ENCODE peak calls at places on chromosome 20, in nine cellular contexts. R is ascending aorta; Q is OCI-LY7; Y is A673; M is GM23338; P is CD4-positive, CD25-positive, alpha-beta regulatory T cell; G is lung; D is fibroblast of lung; B is osteoblast. E is an unnamed sample.

GRCh38 chr20:56957737-56958553 is 308.5 kb downstream of the BMP7 start:
- DNase-seq in R (no peak), Q (no peak), Y (peak; percentile 64), M (peak; percentile 60), P (no peak), G (no peak), D (peak; percentile 31), B (no peak), E (no peak)

GRCh38 chr20:472889-473292 is 10.6 kb upstream of the TBC1D20 start:
- DNase-seq in R (no peak), Q (no peak), Y (no peak), M (no peak), P (no peak), G (no peak), D (no peak), B (no peak), E (no peak)

GRCh38 chr20:10771435-10772140 is 97.8 kb upstream of the JAG1 start:
- DNase-seq in R (no peak), Q (no peak), Y (no peak), M (no peak), P (no peak), G (no peak), D (peak; percentile 56), B (no peak), E (no peak)

GRCh38 chr20:19815553-19815991 is 57.5 kb downstream of the RIN2 start:
- DNase-seq in R (peak; percentile 81), Q (peak; percentile 41), Y (peak; percentile 82), M (peak; percentile 10), P (no peak), G (no peak), D (peak; percentile 99), B (peak; percentile 89), E (no peak)

GRCh38 chr20:23126281-23127061 is 40.3 kb upstream of the CD93 start:
- DNase-seq in R (no peak), Q (no peak), Y (no peak), M (no peak), P (no peak), G (no peak), D (no peak), B (no peak), E (no peak)

GRCh38 chr20:651713-652610 is 1.0 kb downstream of the SRXN1 start:
- DNase-seq in R (no peak), Q (peak; percentile 33), Y (no peak), M (no peak), P (no peak), G (no peak), D (no peak), B (peak; percentile 89), E (no peak)

GRCh38 chr20:51900443-51900842 is 98.1 kb upstream of the SALL4 start:
- DNase-seq in R (no peak), Q (no peak), Y (no peak), M (no peak), P (no peak), G (no peak), D (no peak), B (no peak), E (no peak)

GRCh38 chr20:24933266-24933908 is 15.7 kb upstream of the CST7 start:
- DNase-seq in R (no peak), Q (no peak), Y (no peak), M (no peak), P (no peak), G (no peak), D (no peak), B (no peak), E (no peak)

GRCh38 chr20:53382263-53382844 is 211.3 kb downstream of the ZNF217 start:
- DNase-seq in R (no peak), Q (no peak), Y (peak; percentile 68), M (no peak), P (no peak), G (no peak), D (no peak), B (no peak), E (no peak)

GRCh38 chr20:8837396-8837795 is 231.5 kb upstream of the PLCB4 start:
- DNase-seq in R (no peak), Q (no peak), Y (no peak), M (no peak), P (no peak), G (no peak), D (peak; percentile 93), B (peak; percentile 74), E (no peak)

GRCh38 chr20:24779166-24779565 is 169.9 kb upstream of the CST7 start:
- DNase-seq in R (peak; percentile 37), Q (no peak), Y (peak; percentile 60), M (no peak), P (no peak), G (no peak), D (peak; percentile 14), B (no peak), E (no peak)

GRCh38 chr20:4304601-4305000 is 289.2 kb upstream of the RNF24 start:
- DNase-seq in R (no peak), Q (no peak), Y (no peak), M (no peak), P (no peak), G (no peak), D (no peak), B (no peak), E (no peak)

GRCh38 chr20:42308980-42309524 is 690.9 kb upstream of the CHD6 start:
- DNase-seq in R (no peak), Q (no peak), Y (no peak), M (no peak), P (no peak), G (no peak), D (no peak), B (no peak), E (no peak)

GRCh38 chr20:46324960-46325703 is 16.8 kb upstream of the CDH22 start:
- DNase-seq in R (no peak), Q (peak; percentile 15), Y (peak; percentile 52), M (peak; percentile 76), P (no peak), G (no peak), D (no peak), B (peak; percentile 91), E (no peak)

GRCh38 chr20:48736231-48736630 is 91.6 kb downstream of the PREX1 start:
- DNase-seq in R (no peak), Q (no peak), Y (no peak), M (no peak), P (no peak), G (no peak), D (no peak), B (no peak), E (no peak)

GRCh38 chr20:48732081-48732829 is 95.5 kb downstream of the PREX1 start:
- DNase-seq in R (no peak), Q (no peak), Y (no peak), M (no peak), P (no peak), G (no peak), D (no peak), B (no peak), E (no peak)

GRCh38 chr20:48735112-48735511 is 92.7 kb downstream of the PREX1 start:
- DNase-seq in R (no peak), Q (no peak), Y (no peak), M (no peak), P (no peak), G (no peak), D (no peak), B (no peak), E (no peak)

GRCh38 chr20:48733296-48733790 is 94.5 kb downstream of the PREX1 start:
- DNase-seq in R (no peak), Q (peak; percentile 24), Y (peak; percentile 43), M (peak; percentile 21), P (no peak), G (no peak), D (peak; percentile 62), B (no peak), E (no peak)

GRCh38 chr20:48734104-48734749 is 93.6 kb downstream of the PREX1 start:
- DNase-seq in R (no peak), Q (no peak), Y (no peak), M (no peak), P (no peak), G (no peak), D (no peak), B (no peak), E (no peak)
- H3K4me3 ChIP-seq in R (no peak overlapping the region), Q (no peak overlapping the region), Y (no peak overlapping the region), M (no peak overlapping the region), P (no peak overlapping the region), G (no peak overlapping the region), D (no peak overlapping the region), B (no peak overlapping the region), E (no peak overlapping the region)

GRCh38 chr20:32452776-32453466 is 94.8 kb downstream of the ASXL1 start:
- DNase-seq in R (no peak), Q (no peak), Y (no peak), M (no peak), P (no peak), G (no peak), D (no peak), B (peak; percentile 72), E (no peak)
- H3K36me3 ChIP-seq in R (peaks cover 8% of the 10 kb centered on the region), Q (no peaks in the 10 kb centered on the region), Y (no peaks in the 10 kb centered on the region), M (peaks cover 4% of the 10 kb centered on the region), P (peaks cover 74% of the 10 kb centered on the region), G (peaks cover 49% of the 10 kb centered on the region), D (peaks cover 16% of the 10 kb centered on the region), B (peaks cover 32% of the 10 kb centered on the region), E (peaks cover 84% of the 10 kb centered on the region)

GRCh38 chr20:36133821-36134220 is 20.7 kb upstream of the EPB41L1 start:
- DNase-seq in R (no peak), Q (no peak), Y (no peak), M (no peak), P (no peak), G (no peak), D (no peak), B (no peak), E (no peak)

GRCh38 chr20:36126836-36127529 is 27.6 kb upstream of the EPB41L1 start:
- DNase-seq in R (no peak), Q (no peak), Y (no peak), M (peak; percentile 56), P (no peak), G (no peak), D (no peak), B (no peak), E (no peak)

GRCh38 chr20:36132802-36133211 is 21.7 kb upstream of the EPB41L1 start:
- DNase-seq in R (no peak), Q (peak; percentile 60), Y (peak; percentile 19), M (no peak), P (no peak), G (no peak), D (no peak), B (no peak), E (no peak)

GRCh38 chr20:36128463-36129176 is 25.9 kb upstream of the EPB41L1 start:
- DNase-seq in R (no peak), Q (no peak), Y (no peak), M (no peak), P (no peak), G (no peak), D (peak; percentile 77), B (peak; percentile 91), E (no peak)

GRCh38 chr20:36130316-36130865 is 24.1 kb upstream of the EPB41L1 start:
- DNase-seq in R (no peak), Q (no peak), Y (no peak), M (no peak), P (no peak), G (no peak), D (no peak), B (no peak), E (no peak)
- H3K4me3 ChIP-seq in R (no peak overlapping the region), Q (no peak overlapping the region), Y (no peak overlapping the region), M (no peak overlapping the region), P (no peak overlapping the region), G (no peak overlapping the region), D (no peak overlapping the region), B (no peak overlapping the region), E (no peak overlapping the region)

DNA sequence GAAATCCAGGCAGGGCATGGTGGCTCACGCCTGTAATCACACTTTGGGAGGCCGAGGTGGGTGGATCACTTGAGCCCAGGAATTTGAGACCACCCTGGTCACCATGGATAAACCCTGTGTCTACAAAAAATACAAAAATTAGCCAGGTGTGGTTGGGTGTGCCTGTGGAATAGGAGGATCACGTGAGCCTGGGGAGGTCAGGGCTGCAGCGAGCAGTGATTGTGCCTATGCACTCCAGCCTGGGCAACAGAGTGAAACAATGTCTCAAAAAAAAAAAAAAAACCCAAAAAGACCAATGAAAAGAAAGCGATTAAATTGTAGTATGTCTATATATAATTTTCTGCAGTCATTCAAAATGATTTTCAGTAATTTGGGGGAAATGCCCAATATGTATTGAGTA is 70.3 kb downstream of the ITCH start:
- DNase-seq in R (no peak), Q (no peak), Y (no peak), M (no peak), P (no peak), G (no peak), D (no peak), B (no peak), E (no peak)
- H3K36me3 ChIP-seq in R (peaks cover 7% of the 10 kb centered on the region), Q (peaks cover 18% of the 10 kb centered on the region), Y (peaks cover 10% of the 10 kb centered on the region), M (peaks cover 11% of the 10 kb centered on the region), P (peaks cover 10% of the 10 kb centered on the region), G (no peaks in the 10 kb centered on the region), D (peaks cover under 1% of the 10 kb centered on the region), B (peaks cover 30% of the 10 kb centered on the region), E (peaks cover under 1% of the 10 kb centered on the region)